ENCODE peak calls at places on chromosomes 1 and 21, in seven cellular contexts. W, O, K, D, N, H and S are unnamed samples.

GRCh38 chr1:30151826-30152225 is 571.6 kb downstream of the MATN1 start:
- DNase-seq in W (no peak), O (no peak), K (no peak), D (no peak), N (no peak), H (no peak), S (no peak)

GRCh38 chr1:27727126-27727525 is 1.4 kb downstream of the FAM76A start:
- DNase-seq in W (no peak), O (no peak), K (no peak), D (no peak), N (no peak), H (no peak), S (no peak)

GRCh38 chr1:82934069-82934468 is 1064.9 kb downstream of the TTLL7 start:
- DNase-seq in W (no peak), O (no peak), K (no peak), D (no peak), N (no peak), H (no peak), S (peak; percentile 75)

GRCh38 chr1:198937231-198938031 is 298.6 kb downstream of the PTPRC start:
- DNase-seq in W (peak; percentile 87), O (peak; percentile 72), K (no peak), D (no peak), N (no peak), H (peak; percentile 71), S (peak; percentile 22)

GRCh38 chr1:235429143-235429542 is 61.9 kb downstream of the TBCE start:
- DNase-seq in W (no peak), O (no peak), K (no peak), D (no peak), N (no peak), H (no peak), S (no peak)

GRCh38 chr1:30966690-30967369 is 58.3 kb upstream of the SDC3 start:
- DNase-seq in W (peak; percentile 17), O (peak; percentile 22), K (no peak), D (peak; percentile 30), N (no peak), H (peak; percentile 30), S (peak; percentile 29)

GRCh38 chr1:85259866-85260345 is 444 bp upstream of the C1orf52 start:
- DNase-seq in W (no peak), O (peak; percentile 68), K (no peak), D (no peak), N (no peak), H (peak; percentile 39), S (peak; percentile 23)

GRCh38 chr1:9472386-9473031 is 66.8 kb upstream of the SLC25A33 start:
- DNase-seq in W (no peak), O (no peak), K (no peak), D (no peak), N (no peak), H (no peak), S (no peak)

GRCh38 chr21:34956416-34957316 is 92.4 kb downstream of the RUNX1 start:
- DNase-seq in W (peak; percentile 4), O (no peak), K (no peak), D (no peak), N (no peak), H (no peak), S (no peak)

GRCh38 chr1:41645062-41645461 is 160.6 kb upstream of the EDN2 start:
- DNase-seq in W (no peak), O (no peak), K (no peak), D (no peak), N (no peak), H (no peak), S (no peak)
- TF ChIP-seq CTCF in W (no peak), O (no peak), K (no peak), D (no peak), N (no peak), H (no peak), S (no peak)

GRCh38 chr1:32247983-32248889 is 1.2 kb downstream of the FAM167B start:
- DNase-seq in W (peak; percentile 74), O (peak; percentile 80), K (peak; percentile 97), D (peak; percentile 82), N (peak; percentile 83), H (peak; percentile 90), S (peak; percentile 84)
- TF ChIP-seq POLR2A in W (no peak), O (no peak), K (no peak), D (no peak), N (no peak), H (no peak), S (no peak)

DNA sequence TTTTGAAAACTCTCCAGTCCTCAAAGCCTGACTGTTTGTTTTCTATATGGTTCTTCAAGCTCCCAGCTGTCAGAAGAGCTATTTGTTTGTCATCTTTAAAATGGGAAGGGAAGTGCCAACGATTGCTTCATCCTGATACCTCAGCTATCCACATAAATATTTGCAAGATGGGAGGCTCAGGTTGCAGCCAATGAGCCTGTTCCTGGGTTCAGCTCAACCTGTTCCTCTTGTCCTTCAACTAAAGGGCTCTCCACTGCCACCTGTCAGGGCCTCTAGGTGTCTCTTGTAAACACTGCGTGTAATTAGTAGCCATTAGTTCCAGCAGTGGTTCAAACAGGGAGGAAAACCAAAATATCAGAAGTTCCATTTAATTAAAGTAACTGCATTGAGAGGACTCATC is 445.1 kb downstream of the AJAP1 start:
- DNase-seq in W (no peak), O (no peak), K (no peak), D (no peak), N (no peak), H (no peak), S (no peak)
- TF ChIP-seq CTCF in W (no peak), O (no peak), K (no peak), D (no peak), N (no peak), H (no peak), S (no peak)

GRCh38 chr21:45541221-45542039 is 810 bp downstream of the SLC19A1 start:
- DNase-seq in W (peak; percentile 52), O (peak; percentile 80), K (peak; percentile 94), D (peak; percentile 65), N (peak; percentile 81), H (peak; percentile 76), S (peak; percentile 56)
- TF ChIP-seq POLR2A in W (peak; percentile 41), O (no peak), K (no peak), D (no peak), N (no peak), H (no peak), S (no peak)